ENCODE peak calls at places on chromosomes 13 and 19, in four cellular contexts. One of them, this sample, is unnamed.
A peak's percentile ranks its signal among the peaks of the same experiment; 100 is the strongest.

GRCh38 chr19:7965259-7965841 is 21.9 kb upstream of the TIMM44 start:
- DNase-seq in fibroblast of lung: no peak
- DNase-seq in HCT116: no peak
- DNase-seq in heart left ventricle: peak; percentile 20
- DNase-seq in this sample: no peak

GRCh38 chr13:44296856-44297255 is 76.8 kb upstream of the SERP2 start:
- DNase-seq in heart left ventricle: no peak
- DNase-seq in fibroblast of lung: no peak
- DNase-seq in HCT116: no peak
- DNase-seq in this sample: no peak

GRCh38 chr13:79631260-79631659 is 150.3 kb downstream of the NDFIP2 start:
- DNase-seq in HCT116: peak; percentile 56
- DNase-seq in heart left ventricle: no peak
- DNase-seq in fibroblast of lung: peak; percentile 84
- DNase-seq in this sample: no peak

GRCh38 chr19:39223703-39224279 is 19.7 kb upstream of the SYCN start:
- DNase-seq in heart left ventricle: no peak
- DNase-seq in fibroblast of lung: peak; percentile 15
- DNase-seq in HCT116: no peak
- DNase-seq in this sample: no peak

GRCh38 chr19:44903602-44904425 is 1.8 kb upstream of the APOE start:
- DNase-seq in heart left ventricle: peak; percentile 87
- DNase-seq in HCT116: no peak
- DNase-seq in fibroblast of lung: peak; percentile 70
- DNase-seq in this sample: peak; percentile 80

GRCh38 chr13:91185294-91185863 is 162.1 kb upstream of the MIR17HG start:
- DNase-seq in heart left ventricle: no peak
- DNase-seq in fibroblast of lung: peak; percentile 57
- DNase-seq in HCT116: peak; percentile 7
- DNase-seq in this sample: no peak

GRCh38 chr19:18915639-18916038 is 3.5 kb downstream of the COPE start:
- DNase-seq in heart left ventricle: no peak
- DNase-seq in HCT116: peak; percentile 50
- DNase-seq in fibroblast of lung: peak; percentile 47
- DNase-seq in this sample: peak; percentile 36

GRCh38 chr19:46633130-46633529 is 2.9 kb downstream of the GNG8 start:
- DNase-seq in heart left ventricle: no peak
- DNase-seq in HCT116: no peak
- DNase-seq in fibroblast of lung: no peak
- DNase-seq in this sample: no peak

GRCh38 chr19:35704218-35704617 is at the start of gene ZBTB32:
- DNase-seq in heart left ventricle: peak; percentile 71
- DNase-seq in fibroblast of lung: peak; percentile 47
- DNase-seq in HCT116: no peak
- DNase-seq in this sample: no peak

GRCh38 chr19:16682539-16682938 is 21.6 kb downstream of the TMEM38A start:
- DNase-seq in heart left ventricle: no peak
- DNase-seq in HCT116: no peak
- DNase-seq in fibroblast of lung: no peak
- DNase-seq in this sample: no peak

GRCh38 chr19:45507864-45508680 is 793 bp downstream of the VASP start:
- DNase-seq in HCT116: no peak
- DNase-seq in fibroblast of lung: no peak
- DNase-seq in heart left ventricle: no peak
- DNase-seq in this sample: peak; percentile 50

GRCh38 chr19:45153339-45154063 is 7.3 kb downstream of the NKPD1 start:
- DNase-seq in heart left ventricle: peak; percentile 74
- DNase-seq in fibroblast of lung: peak; percentile 45
- DNase-seq in HCT116: no peak
- DNase-seq in this sample: peak; percentile 47

GRCh38 chr19:45164577-45165335 is 4.0 kb upstream of the NKPD1 start:
- DNase-seq in HCT116: peak; percentile 83
- DNase-seq in fibroblast of lung: peak; percentile 47
- DNase-seq in heart left ventricle: no peak
- DNase-seq in this sample: peak; percentile 82

GRCh38 chr13:68523838-68524424 is 1293.8 kb upstream of the PCDH9 start:
- DNase-seq in HCT116: no peak
- DNase-seq in heart left ventricle: peak; percentile 56
- DNase-seq in fibroblast of lung: no peak
- DNase-seq in this sample: no peak

GRCh38 chr13:98606296-98606695 is 29.4 kb upstream of the STK24 start:
- DNase-seq in heart left ventricle: no peak
- DNase-seq in fibroblast of lung: no peak
- DNase-seq in HCT116: no peak
- DNase-seq in this sample: no peak

GRCh38 chr19:15124572-15125231 is 17.5 kb downstream of the SYDE1 start:
- DNase-seq in fibroblast of lung: no peak
- DNase-seq in HCT116: no peak
- DNase-seq in heart left ventricle: peak; percentile 91
- DNase-seq in this sample: peak; percentile 55

GRCh38 chr13:113592571-113592970 is 8.0 kb downstream of the TFDP1 start:
- DNase-seq in heart left ventricle: peak; percentile 27
- DNase-seq in fibroblast of lung: no peak
- DNase-seq in HCT116: no peak
- DNase-seq in this sample: peak; percentile 5

GRCh38 chr19:1856345-1856697 is 7.1 kb downstream of the KLF16 start:
- DNase-seq in HCT116: no peak
- DNase-seq in fibroblast of lung: no peak
- DNase-seq in heart left ventricle: no peak
- DNase-seq in this sample: no peak

GRCh38 chr13:98539655-98540054 is 37.3 kb downstream of the STK24 start:
- DNase-seq in heart left ventricle: no peak
- DNase-seq in HCT116: no peak
- DNase-seq in fibroblast of lung: peak; percentile 47
- DNase-seq in this sample: no peak

GRCh38 chr19:618674-619285 is 14.6 kb downstream of the POLRMT start:
- DNase-seq in heart left ventricle: no peak
- DNase-seq in fibroblast of lung: no peak
- DNase-seq in HCT116: no peak
- DNase-seq in this sample: no peak

GRCh38 chr13:87344176-87344575 is 327.0 kb upstream of the SLITRK5 start:
- DNase-seq in HCT116: no peak
- DNase-seq in fibroblast of lung: no peak
- DNase-seq in heart left ventricle: no peak
- DNase-seq in this sample: no peak

GRCh38 chr19:33374406-33374703 is 846 bp downstream of the CEBPG start:
- DNase-seq in HCT116: no peak
- DNase-seq in heart left ventricle: no peak
- DNase-seq in fibroblast of lung: peak; percentile 42
- DNase-seq in this sample: no peak

GRCh38 chr13:45773236-45773635 is 71.1 kb downstream of the CBY2 start:
- DNase-seq in heart left ventricle: no peak
- DNase-seq in HCT116: no peak
- DNase-seq in fibroblast of lung: peak; percentile 20
- DNase-seq in this sample: no peak

GRCh38 chr13:45769072-45769471 is 67.0 kb downstream of the CBY2 start:
- DNase-seq in HCT116: no peak
- DNase-seq in fibroblast of lung: no peak
- DNase-seq in heart left ventricle: no peak
- DNase-seq in this sample: no peak

GRCh38 chr13:45773944-45774343 is 71.8 kb downstream of the CBY2 start:
- DNase-seq in HCT116: no peak
- DNase-seq in fibroblast of lung: no peak
- DNase-seq in heart left ventricle: no peak
- DNase-seq in this sample: no peak

GRCh38 chr13:45768668-45769067 is 66.5 kb downstream of the CBY2 start:
- DNase-seq in HCT116: no peak
- DNase-seq in fibroblast of lung: no peak
- DNase-seq in heart left ventricle: no peak
- DNase-seq in this sample: no peak

DNA sequence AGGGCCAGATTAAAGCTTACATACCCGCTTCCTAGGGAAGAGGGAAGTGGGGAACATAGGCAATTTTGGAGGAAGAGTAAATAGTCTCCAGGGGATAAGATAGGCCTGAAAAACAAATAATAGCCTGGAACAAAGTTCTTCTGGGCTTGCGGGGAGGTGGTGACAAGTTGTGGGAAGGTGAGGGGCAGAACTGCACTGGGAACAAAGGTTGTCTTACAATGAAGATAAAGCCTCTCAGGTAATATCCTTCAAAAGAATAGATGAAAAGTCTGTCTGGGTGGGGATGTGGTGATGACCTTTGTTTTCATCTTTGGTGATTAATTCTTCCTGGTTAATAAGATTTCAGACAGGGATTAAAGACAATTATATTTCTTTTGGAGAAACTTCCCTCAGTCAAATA is 68.8 kb downstream of the CBY2 start:
- DNase-seq in HCT116: no peak
- DNase-seq in fibroblast of lung: no peak
- DNase-seq in heart left ventricle: no peak
- DNase-seq in this sample: no peak
- H3K4me1 ChIP-seq in HCT116: no peaks in the 10 kb centered on the region
- H3K4me1 ChIP-seq in fibroblast of lung: no peaks in the 10 kb centered on the region
- H3K4me1 ChIP-seq in heart left ventricle: no peaks in the 10 kb centered on the region
- H3K4me1 ChIP-seq in this sample: no peaks in the 10 kb centered on the region

GRCh38 chr13:36509369-36509768 is 77.1 kb downstream of the CCNA1 start:
- DNase-seq in heart left ventricle: no peak
- DNase-seq in fibroblast of lung: no peak
- DNase-seq in HCT116: no peak
- DNase-seq in this sample: no peak
- TF ChIP-seq CTCF in heart left ventricle: no peak
- TF ChIP-seq CTCF in fibroblast of lung: no peak
- TF ChIP-seq CTCF in HCT116: no peak
- TF ChIP-seq CTCF in this sample: no peak

GRCh38 chr19:31957711-31958110 is 387.7 kb upstream of the ZNF507 start:
- DNase-seq in heart left ventricle: no peak
- DNase-seq in fibroblast of lung: no peak
- DNase-seq in HCT116: no peak
- DNase-seq in this sample: no peak
- H3K4me1 ChIP-seq in heart left ventricle: peaks cover 4% of the 10 kb centered on the region
- H3K4me1 ChIP-seq in fibroblast of lung: no peaks in the 10 kb centered on the region
- H3K4me1 ChIP-seq in HCT116: no peaks in the 10 kb centered on the region
- H3K4me1 ChIP-seq in this sample: peaks cover 6% of the 10 kb centered on the region

GRCh38 chr19:4232614-4233281 is 3.4 kb downstream of the EBI3 start:
- DNase-seq in heart left ventricle: no peak
- DNase-seq in fibroblast of lung: no peak
- DNase-seq in HCT116: no peak
- DNase-seq in this sample: no peak

GRCh38 chr19:4234862-4235201 is 5.5 kb downstream of the EBI3 start:
- DNase-seq in heart left ventricle: no peak
- DNase-seq in fibroblast of lung: no peak
- DNase-seq in HCT116: no peak
- DNase-seq in this sample: no peak

GRCh38 chr19:4234142-4234861 is 5.0 kb downstream of the EBI3 start:
- DNase-seq in HCT116: no peak
- DNase-seq in heart left ventricle: no peak
- DNase-seq in fibroblast of lung: no peak
- DNase-seq in this sample: no peak

GRCh38 chr19:4229179-4229931 is at the start of gene EBI3:
- DNase-seq in HCT116: no peak
- DNase-seq in heart left ventricle: no peak
- DNase-seq in fibroblast of lung: peak; percentile 38
- DNase-seq in this sample: no peak

GRCh38 chr19:4233282-4233853 is 4.0 kb downstream of the EBI3 start:
- DNase-seq in fibroblast of lung: peak; percentile 18
- DNase-seq in HCT116: peak; percentile 48
- DNase-seq in heart left ventricle: peak; percentile 76
- DNase-seq in this sample: peak; percentile 54
- TF ChIP-seq CTCF in fibroblast of lung: peak; percentile 73
- TF ChIP-seq CTCF in HCT116: peak; percentile 98
- TF ChIP-seq CTCF in heart left ventricle: peak; percentile 42
- TF ChIP-seq CTCF in this sample: no peak

DNA sequence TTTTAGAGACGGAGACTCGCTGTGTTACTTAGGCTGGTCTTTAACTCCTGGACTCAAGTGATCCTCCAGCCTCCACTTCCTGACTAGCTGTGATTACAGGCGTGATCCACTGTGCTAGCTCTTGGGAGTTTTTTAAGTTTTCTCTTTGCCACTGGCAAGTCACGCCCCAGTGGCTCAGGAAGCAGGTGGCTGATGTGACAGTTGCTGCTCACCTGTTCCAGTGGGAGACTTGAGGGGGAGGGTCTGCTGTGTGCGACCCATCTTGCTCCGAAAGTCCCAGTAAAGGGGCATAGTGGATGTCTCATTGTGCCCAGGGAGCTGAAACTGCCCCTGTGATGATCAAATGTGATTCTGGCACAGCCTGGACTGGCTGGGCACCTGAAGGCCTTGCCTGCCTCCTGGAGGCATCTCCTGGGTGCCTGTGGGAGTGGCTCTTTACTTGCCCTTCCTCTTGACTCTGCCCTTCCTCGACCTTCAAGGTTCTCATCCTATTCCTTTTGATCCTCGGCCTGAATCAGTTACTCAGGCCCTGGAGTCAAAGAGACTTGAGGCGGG is 7.8 kb downstream of the SMARCA4 start:
- DNase-seq in HCT116: no peak
- DNase-seq in fibroblast of lung: no peak
- DNase-seq in heart left ventricle: no peak
- DNase-seq in this sample: no peak
- H3K4me1 ChIP-seq in HCT116: peaks cover 22% of the 10 kb centered on the region
- H3K4me1 ChIP-seq in fibroblast of lung: no peaks in the 10 kb centered on the region
- H3K4me1 ChIP-seq in heart left ventricle: no peaks in the 10 kb centered on the region
- H3K4me1 ChIP-seq in this sample: peaks cover 55% of the 10 kb centered on the region

GRCh38 chr13:24489721-24490120 is 22.9 kb downstream of the PARP4 start:
- DNase-seq in fibroblast of lung: no peak
- DNase-seq in HCT116: no peak
- DNase-seq in heart left ventricle: no peak
- DNase-seq in this sample: no peak

GRCh38 chr13:24495151-24495729 is 17.3 kb downstream of the PARP4 start:
- DNase-seq in fibroblast of lung: no peak
- DNase-seq in heart left ventricle: no peak
- DNase-seq in HCT116: no peak
- DNase-seq in this sample: no peak

GRCh38 chr13:24497742-24498141 is 14.8 kb downstream of the PARP4 start:
- DNase-seq in HCT116: no peak
- DNase-seq in heart left ventricle: no peak
- DNase-seq in fibroblast of lung: no peak
- DNase-seq in this sample: no peak

GRCh38 chr13:24493356-24493755 is 19.2 kb downstream of the PARP4 start:
- DNase-seq in heart left ventricle: no peak
- DNase-seq in HCT116: no peak
- DNase-seq in fibroblast of lung: no peak
- DNase-seq in this sample: no peak

GRCh38 chr13:24491853-24492252 is 20.7 kb downstream of the PARP4 start:
- DNase-seq in fibroblast of lung: no peak
- DNase-seq in HCT116: no peak
- DNase-seq in heart left ventricle: no peak
- DNase-seq in this sample: no peak
- TF ChIP-seq CTCF in fibroblast of lung: peak; percentile 11
- TF ChIP-seq CTCF in HCT116: peak; percentile 18
- TF ChIP-seq CTCF in heart left ventricle: no peak
- TF ChIP-seq CTCF in this sample: no peak